ENCODE peak calls at places on chromosomes 13 and 19, in five cellular contexts. T, L, G, Y and C are unnamed samples.

GRCh38 chr19:40216013-40216776 is 2.0 kb downstream of the TTC9B start:
- DNase-seq in Y (no peak), G (no peak), L (no peak), T (no peak), C (no peak)

GRCh38 chr13:110726726-110727125 is 13.2 kb downstream of the ING1 start:
- DNase-seq in L (no peak), T (no peak), Y (no peak), G (no peak), C (no peak)

GRCh38 chr13:18628428-18628827 is 553.2 kb downstream of the TUBA3C start:
- DNase-seq in L (no peak), G (no peak), T (no peak), Y (no peak), C (no peak)

GRCh38 chr19:6736169-6736916 is 1.0 kb downstream of the GPR108 start:
- DNase-seq in L (peak), T (peak), G (peak), Y (peak), C (peak)

GRCh38 chr13:26497991-26498423 is 59.5 kb upstream of the WASF3 start:
- DNase-seq in Y (peak), L (peak), G (peak), T (no peak), C (peak)

GRCh38 chr13:74253161-74253560 is 119.0 kb upstream of the KLF12 start:
- DNase-seq in G (no peak), T (no peak), Y (no peak), L (no peak), C (no peak)

GRCh38 chr13:113393572-113394503 is 29.9 kb upstream of the GRTP1 start:
- DNase-seq in T (peak), G (peak), L (peak), Y (peak), C (peak)

GRCh38 chr13:110132178-110132975 is 174.6 kb downstream of the COL4A1 start:
- DNase-seq in Y (no peak), T (no peak), G (no peak), L (peak), C (peak)

GRCh38 chr19:49489601-49490167 is 2.3 kb downstream of the RPL13A start:
- DNase-seq in L (no peak), G (no peak), Y (no peak), T (peak), C (peak)

GRCh38 chr19:57363734-57364181 is 407 bp downstream of the TRAPPC2B start:
- DNase-seq in T (no peak), L (peak), Y (no peak), G (peak), C (peak)

GRCh38 chr19:13689050-13689449 is 75.3 kb upstream of the MRI1 start:
- DNase-seq in T (peak), G (peak), L (peak), Y (peak), C (peak)

GRCh38 chr19:47035127-47035494 is 13.3 kb downstream of the TMEM160 start:
- DNase-seq in L (peak), G (no peak), T (peak), Y (peak), C (peak)

GRCh38 chr19:49387936-49388372 is at the start of gene KASH5:
- DNase-seq in T (no peak), Y (peak), G (no peak), L (peak), C (no peak)

GRCh38 chr13:106089251-106089940 is 446.1 kb downstream of the EFNB2 start:
- DNase-seq in G (no peak), T (no peak), Y (no peak), L (no peak), C (no peak)

GRCh38 chr13:63012016-63012415 is 1596.4 kb upstream of the PCDH20 start:
- DNase-seq in G (no peak), L (no peak), Y (no peak), T (no peak), C (no peak)

GRCh38 chr13:94917814-94918213 is 205.5 kb upstream of the SOX21 start:
- DNase-seq in T (peak), G (no peak), L (peak), Y (peak), C (no peak)

GRCh38 chr19:48644839-48645651 is 942 bp downstream of the CA11 start:
- DNase-seq in T (peak), G (no peak), Y (peak), L (peak), C (peak)

GRCh38 chr19:4620675-4621074 is 18.6 kb upstream of the TNFAIP8L1 start:
- DNase-seq in Y (no peak), L (no peak), T (no peak), G (no peak), C (peak)

GRCh38 chr13:20358022-20358421 is 125.9 kb upstream of the GJB6 start:
- DNase-seq in T (no peak), Y (no peak), L (no peak), G (no peak), C (no peak)

GRCh38 chr19:1104452-1105216 is 840 bp downstream of the GPX4 start:
- DNase-seq in T (peak), L (peak), Y (peak), G (peak), C (peak)

GRCh38 chr13:46032341-46032740 is 20.2 kb downstream of the ZC3H13 start:
- DNase-seq in T (no peak), G (no peak), Y (no peak), L (no peak), C (no peak)

GRCh38 chr19:39173502-39173991 is 23.2 kb upstream of the NCCRP1 start:
- DNase-seq in T (no peak), L (no peak), Y (no peak), G (no peak), C (no peak)

GRCh38 chr13:45615501-45616101 is at the start of gene ERICH6B:
- DNase-seq in L (peak), T (peak), Y (no peak), G (no peak), C (no peak)

GRCh38 chr13:112066624-112067004 is 335 bp upstream of the SOX1 start:
- DNase-seq in T (peak), Y (no peak), L (peak), G (peak), C (peak)

GRCh38 chr19:38452430-38453366 is 19.2 kb downstream of the RYR1 start:
- DNase-seq in G (no peak), L (no peak), Y (peak), T (peak), C (peak)

GRCh38 chr19:23800868-23801267 is 42.2 kb upstream of the ZNF681 start:
- DNase-seq in T (no peak), G (no peak), L (no peak), Y (no peak), C (no peak)

GRCh38 chr19:10120538-10121198 is 969 bp upstream of the EIF3G start:
- DNase-seq in Y (peak), G (peak), L (peak), T (no peak), C (peak)

GRCh38 chr13:33017410-33017929 is 1.2 kb downstream of the KL start:
- DNase-seq in Y (no peak), G (peak), T (peak), L (peak), C (peak)
- TF ChIP-seq EZH2 in Y (no peak), G (no peak), T (no peak), L (no peak), C (no peak)

DNA sequence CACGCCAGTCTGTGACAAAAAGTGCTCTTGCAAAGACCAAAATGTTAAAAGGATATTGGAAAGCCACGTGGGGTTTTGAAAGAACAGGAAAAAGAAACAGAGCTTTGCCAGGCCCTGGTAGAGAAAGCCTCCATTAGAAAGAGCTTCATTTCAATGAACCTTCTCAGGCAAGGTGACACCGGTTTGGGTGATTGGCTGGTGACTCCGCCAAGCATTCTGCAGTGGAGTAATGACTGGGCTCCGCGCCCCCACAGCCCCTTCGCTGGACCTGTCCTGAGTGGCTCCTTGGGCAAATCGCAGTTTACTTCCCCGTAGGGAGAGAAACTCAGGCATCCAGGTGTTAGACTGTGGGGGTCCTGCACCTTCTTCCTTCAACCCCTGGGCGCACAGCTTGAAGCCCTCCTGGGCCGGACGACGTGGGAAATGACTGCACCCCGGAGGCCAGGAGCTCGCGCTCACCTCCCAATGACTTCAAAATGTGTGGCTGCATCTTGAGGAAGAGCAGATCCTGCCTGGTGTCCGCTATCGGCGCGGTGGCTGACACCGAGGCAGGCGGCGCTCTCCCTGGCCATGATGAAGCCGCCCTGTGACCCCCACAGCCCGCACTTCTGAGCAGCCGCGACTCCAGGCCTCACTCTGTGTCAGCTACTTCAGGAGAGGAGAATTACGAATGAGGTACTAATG is 444.6 kb upstream of the SGCG start:
- DNase-seq in L (no peak), G (no peak), T (no peak), Y (no peak), C (no peak)
- H3K9ac ChIP-seq in L (no peak), G (no peak), T (no peak), Y (no peak), C (no peak)

GRCh38 chr13:80469105-80469840 is 128.3 kb upstream of the SPRY2 start:
- DNase-seq in G (no peak), L (no peak), T (no peak), Y (no peak), C (no peak)
- H3K4me3 ChIP-seq in G (no peak), L (no peak), T (no peak), Y (no peak), C (no peak)

GRCh38 chr19:55174425-55175116 is 5.5 kb downstream of the SYT5 start:
- DNase-seq in Y (no peak), T (no peak), L (no peak), G (no peak), C (no peak)
- TF ChIP-seq EZH2 in Y (no peak), T (no peak), L (no peak), G (no peak), C (no peak)

GRCh38 chr13:105070452-105070851 is 1465.0 kb downstream of the EFNB2 start:
- DNase-seq in T (no peak), Y (no peak), G (no peak), L (no peak), C (no peak)
- H3K9ac ChIP-seq in T (no peak), Y (no peak), G (no peak), L (no peak), C (no peak)